ENCODE peak calls at places on chromosomes 7 and 10, in seven cellular contexts. B, Y, E, L, S, U and X are unnamed samples. For H3K36me3 and H3K4me1, the result is how much of the 10 kb centered on the place peaks cover.

GRCh38 chr7:15433154-15433553 is 128.7 kb downstream of the AGMO start:
- DNase-seq in B (no peak), L (no peak), E (no peak), U (no peak), Y (no peak), S (no peak), X (no peak)

GRCh38 chr10:25425776-25426175 is 251.0 kb downstream of the GPR158 start:
- DNase-seq in B (no peak), S (no peak), Y (no peak), E (no peak), U (no peak), L (no peak), X (no peak)

GRCh38 chr7:101124376-101125056 is 2.4 kb upstream of the SERPINE1 start:
- DNase-seq in E (no peak), B (no peak), Y (peak), U (no peak), S (no peak), L (no peak), X (peak)

GRCh38 chr10:118374404-118374803 is 32.3 kb upstream of the FAM204A start:
- DNase-seq in S (no peak), L (no peak), B (no peak), E (no peak), Y (no peak), U (no peak), X (no peak)

GRCh38 chr10:44650576-44651394 is 260.4 kb upstream of the TMEM72 start:
- DNase-seq in S (peak), L (peak), E (no peak), Y (no peak), U (no peak), B (no peak), X (no peak)

GRCh38 chr10:70751991-70752390 is 33.2 kb downstream of the TBATA start:
- DNase-seq in L (no peak), B (no peak), Y (no peak), E (no peak), U (no peak), S (no peak), X (no peak)

GRCh38 chr10:35074266-35074665 is 15.9 kb downstream of the CUL2 start:
- DNase-seq in B (no peak), E (no peak), S (no peak), L (no peak), U (no peak), Y (no peak), X (no peak)

GRCh38 chr7:144826248-144826647 is 9.6 kb downstream of the TPK1 start:
- DNase-seq in L (no peak), B (no peak), S (no peak), E (no peak), Y (no peak), U (no peak), X (no peak)

GRCh38 chr7:28957822-28958234 is 302 bp downstream of the TRIL start:
- DNase-seq in E (peak), Y (no peak), S (no peak), L (no peak), B (no peak), U (no peak), X (peak)

GRCh38 chr10:34392641-34393170 is 422.4 kb downstream of the PARD3 start:
- DNase-seq in Y (no peak), L (no peak), U (no peak), S (no peak), E (no peak), B (no peak), X (no peak)

GRCh38 chr10:86123745-86124144 is 242.8 kb downstream of the GRID1 start:
- DNase-seq in B (no peak), L (no peak), Y (no peak), S (no peak), E (no peak), U (no peak), X (no peak)

GRCh38 chr7:43119371-43120069 is 7.1 kb downstream of the HECW1 start:
- DNase-seq in U (no peak), S (no peak), B (no peak), L (no peak), E (peak), Y (peak), X (peak)

GRCh38 chr7:30074422-30075030 is 46.3 kb downstream of the PLEKHA8 start:
- DNase-seq in S (no peak), B (no peak), E (peak), U (peak), Y (peak), L (no peak), X (peak)

GRCh38 chr10:86019141-86019540 is 347.5 kb downstream of the GRID1 start:
- DNase-seq in L (no peak), S (no peak), B (no peak), E (no peak), Y (no peak), U (no peak), X (no peak)

GRCh38 chr7:132622081-132622480 is 45.8 kb upstream of the PLXNA4 start:
- DNase-seq in Y (no peak), E (no peak), S (no peak), U (no peak), L (no peak), B (no peak), X (no peak)

GRCh38 chr10:112815238-112816032 is 134.6 kb upstream of the TCF7L2 start:
- DNase-seq in U (no peak), Y (peak), S (no peak), B (no peak), L (no peak), E (no peak), X (peak)

GRCh38 chr10:79053081-79053434 is 15.7 kb upstream of the ZMIZ1 start:
- DNase-seq in L (no peak), U (no peak), E (no peak), B (no peak), Y (no peak), S (no peak), X (no peak)

GRCh38 chr7:36526720-36527548 is 137.3 kb downstream of the ANLN start:
- DNase-seq in E (no peak), Y (peak), S (no peak), L (no peak), U (no peak), B (no peak), X (peak)

GRCh38 chr10:87915406-87915805 is 52.0 kb downstream of the PTEN start:
- DNase-seq in B (no peak), E (peak), Y (no peak), U (no peak), L (no peak), S (no peak), X (no peak)

GRCh38 chr7:132790104-132790503 is 213.8 kb upstream of the PLXNA4 start:
- DNase-seq in Y (no peak), U (no peak), S (no peak), L (no peak), B (no peak), E (no peak), X (no peak)

GRCh38 chr10:35561670-35562069 is 43.5 kb upstream of the GJD4 start:
- DNase-seq in S (no peak), E (no peak), Y (no peak), B (no peak), U (no peak), L (peak), X (no peak)

GRCh38 chr10:125083576-125083920 is 76.8 kb downstream of the CTBP2 start:
- DNase-seq in U (no peak), E (no peak), B (no peak), S (peak), Y (peak), L (peak), X (no peak)

GRCh38 chr10:32577448-32577847 is 131.5 kb downstream of the CCDC7 start:
- DNase-seq in S (no peak), E (no peak), B (no peak), U (no peak), Y (no peak), L (no peak), X (no peak)

GRCh38 chr7:17070117-17070750 is 188.5 kb upstream of the AGR3 start:
- DNase-seq in S (no peak), L (no peak), U (no peak), B (no peak), E (no peak), Y (no peak), X (no peak)

DNA sequence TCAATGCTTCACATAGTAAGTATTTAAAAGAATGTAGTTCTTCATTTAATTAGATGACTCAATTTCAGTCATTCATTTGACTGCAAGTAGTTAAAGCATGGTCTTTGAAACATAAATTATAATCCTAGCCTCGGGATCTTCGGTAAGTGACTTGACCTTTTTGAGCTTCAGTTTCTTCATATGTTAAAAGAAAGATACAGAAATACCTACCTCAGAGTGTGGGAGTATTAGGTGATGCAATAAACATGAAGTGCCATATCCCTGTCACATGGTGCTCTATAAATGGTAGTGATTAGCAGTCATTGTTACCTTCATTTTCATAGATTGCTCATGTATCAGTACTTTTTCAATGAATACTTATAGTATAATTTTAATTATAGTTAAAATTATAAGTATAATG is 31.2 kb upstream of the UMAD1 start:
- DNase-seq in L (no peak), Y (no peak), S (no peak), U (no peak), E (no peak), B (no peak), X (no peak)
- H3K36me3 ChIP-seq in L (under half), Y (under half), S (under half), U (under half), E (under half), B (under half), X (under half)

DNA sequence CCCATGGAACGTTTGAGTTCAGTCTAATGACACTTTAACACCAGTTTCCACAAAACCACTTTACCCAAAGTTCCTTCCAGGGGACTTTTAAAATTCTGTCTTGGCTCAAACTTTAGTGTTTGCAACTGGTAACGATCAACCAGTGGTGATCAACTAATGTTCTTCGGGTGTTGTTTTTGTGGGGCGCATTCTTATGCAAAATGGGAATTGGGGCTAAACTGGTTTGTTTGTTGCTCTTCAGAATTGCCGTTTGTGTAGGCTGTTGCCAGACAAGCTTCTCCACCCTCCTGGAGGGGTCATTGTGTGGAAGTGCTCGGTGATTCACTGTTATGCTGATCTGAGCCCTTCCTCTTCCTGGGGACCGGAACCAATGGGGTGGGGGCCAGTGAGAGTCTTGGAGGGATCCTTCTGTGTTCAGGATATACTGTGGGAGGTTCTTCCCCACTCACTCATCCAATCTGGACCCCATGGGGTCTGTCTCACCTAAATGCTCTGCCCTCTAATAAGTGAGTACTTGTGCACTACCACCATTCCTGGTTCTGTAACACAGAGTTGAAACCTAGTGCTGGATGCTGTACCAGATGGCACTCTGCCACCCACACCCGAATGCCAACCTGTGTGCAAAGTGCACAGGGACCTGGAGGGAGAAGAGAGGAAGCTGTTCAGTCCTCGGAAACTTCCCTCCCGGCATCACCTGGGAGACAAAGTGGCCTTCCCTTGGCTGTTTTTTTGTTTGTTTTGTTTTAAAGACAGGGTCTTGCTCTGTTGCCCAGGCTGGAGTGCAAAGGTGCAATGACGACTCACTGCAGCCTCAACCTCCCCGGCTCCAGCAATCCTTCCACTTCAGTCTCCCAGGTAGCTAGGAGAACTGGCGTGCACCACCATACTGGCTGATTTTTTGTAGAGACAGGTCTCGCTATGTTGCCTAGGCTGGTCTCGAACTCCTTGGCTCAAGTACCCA is 2.1 kb downstream of the NFE2L3 start:
- DNase-seq in B (no peak), U (no peak), L (no peak), Y (peak), E (peak), S (no peak), X (no peak)
- H3K4me1 ChIP-seq in B (under half), U (half or more), L (under half), Y (under half), E (half or more), S (under half), X (under half)

GRCh38 chr7:134892963-134893362 is 93.3 kb upstream of the AGBL3 start:
- DNase-seq in B (no peak), Y (no peak), E (no peak), L (no peak), U (no peak), S (no peak), X (no peak)
- H3K36me3 ChIP-seq in B (under half), Y (under half), E (under half), L (under half), U (under half), S (under half), X (under half)

DNA sequence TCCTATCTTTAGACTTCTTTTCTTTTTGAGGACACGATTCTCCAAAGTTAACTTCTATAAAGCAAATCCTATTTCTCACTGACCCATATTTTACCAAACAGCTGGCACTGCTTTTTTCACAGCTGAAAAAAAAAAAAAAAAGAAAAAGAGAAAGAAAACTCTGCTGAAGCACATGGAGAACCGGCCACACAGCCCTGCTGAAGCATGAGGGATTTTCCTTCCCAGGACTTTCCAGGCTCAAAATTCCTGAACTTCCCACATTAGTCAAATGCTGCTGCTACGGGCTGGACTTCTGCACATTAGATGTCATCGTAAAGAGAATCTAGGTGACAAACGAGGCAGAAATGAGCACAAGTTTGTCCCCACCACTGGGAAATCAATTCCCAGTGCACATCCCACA is 25.2 kb downstream of the HIPK2 start:
- DNase-seq in Y (no peak), U (no peak), L (no peak), B (no peak), E (no peak), S (no peak), X (peak)
- H3K4me1 ChIP-seq in Y (under half), U (under half), L (half or more), B (under half), E (under half), S (under half), X (under half)

DNA sequence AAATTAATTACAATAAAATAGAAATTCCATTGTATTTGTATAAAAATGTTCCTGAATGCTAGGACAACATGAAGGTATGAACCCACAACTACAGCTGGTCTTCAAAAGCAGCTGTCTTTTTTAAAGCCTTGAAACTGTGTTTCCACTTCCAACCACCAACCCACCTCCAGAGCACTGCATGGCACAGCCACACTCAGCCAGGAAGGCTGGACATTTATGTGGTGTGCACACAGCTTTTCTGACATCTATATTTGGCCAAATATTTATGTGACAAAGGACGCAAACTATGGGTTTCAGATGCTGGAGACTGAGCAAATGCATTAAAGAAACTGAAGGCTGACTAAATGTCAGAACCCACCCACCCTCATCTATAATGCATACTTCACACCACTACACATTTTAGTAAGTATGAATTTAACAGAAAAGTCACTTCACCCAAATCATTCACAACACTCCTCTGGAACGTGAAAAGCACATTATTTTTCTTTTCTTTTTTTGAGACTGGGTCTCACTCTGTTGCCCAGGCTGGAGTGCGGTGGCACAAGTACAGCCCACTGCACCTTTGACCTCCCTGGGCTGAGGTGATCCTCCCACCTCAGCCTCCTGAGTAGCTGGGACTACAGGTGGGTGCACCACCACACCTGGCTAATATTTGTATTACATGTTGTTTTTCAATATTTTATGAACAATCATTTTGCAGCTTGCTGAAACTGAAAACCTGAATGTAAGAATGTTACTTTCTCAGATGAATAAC is 27.9 kb upstream of the DAGLB start:
- DNase-seq in Y (no peak), B (no peak), L (no peak), S (no peak), E (no peak), U (no peak), X (no peak)
- H3K36me3 ChIP-seq in Y (under half), B (under half), L (under half), S (under half), E (under half), U (under half), X (under half)

GRCh38 chr7:55493416-55493815 is 78.9 kb downstream of the VOPP1 start:
- DNase-seq in U (no peak), E (no peak), S (no peak), B (no peak), Y (no peak), L (no peak), X (no peak)

GRCh38 chr7:55498142-55498541 is 74.2 kb downstream of the VOPP1 start:
- DNase-seq in B (no peak), U (no peak), E (no peak), S (no peak), L (no peak), Y (no peak), X (no peak)

GRCh38 chr7:55497521-55497920 is 74.8 kb downstream of the VOPP1 start:
- DNase-seq in S (no peak), Y (no peak), B (no peak), U (no peak), L (no peak), E (no peak), X (no peak)

GRCh38 chr7:55496906-55497305 is 75.4 kb downstream of the VOPP1 start:
- DNase-seq in E (no peak), L (no peak), U (no peak), S (no peak), Y (no peak), B (no peak), X (no peak)

DNA sequence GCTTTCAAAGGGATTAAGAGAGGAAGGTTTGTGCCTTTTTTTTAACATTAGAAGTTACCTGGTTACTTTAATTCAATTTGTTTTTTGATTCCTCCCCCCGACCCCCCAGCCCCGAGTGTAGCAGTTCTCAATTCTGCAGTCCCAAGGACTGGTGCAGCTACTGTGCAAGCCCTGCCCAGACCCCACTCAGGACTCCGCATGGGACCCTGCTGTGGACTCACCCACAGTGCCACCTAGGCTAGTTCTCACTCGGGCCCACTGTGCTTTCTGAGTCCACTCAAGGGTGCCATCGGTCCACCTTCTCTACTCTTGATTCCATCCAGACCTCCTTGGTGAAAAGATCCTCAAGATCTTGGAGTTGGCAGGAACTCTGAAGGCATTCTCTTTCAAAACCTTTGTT is 77.4 kb downstream of the VOPP1 start:
- DNase-seq in Y (no peak), B (no peak), E (no peak), S (no peak), L (no peak), U (no peak), X (no peak)
- H3K4me1 ChIP-seq in Y (under half), B (under half), E (under half), S (under half), L (under half), U (under half), X (under half)